ENCODE peak calls at places on chromosomes 6 and 20, in six cellular contexts. One of them, this sample, is unnamed.

GRCh38 chr6:31478186-31478950 is 19.6 kb upstream of the MICB start:
- DNase-seq in GM10248: no peak
- DNase-seq in type B pancreatic cell: no peak
- DNase-seq in fibroblast of the aortic adventitia: no peak
- DNase-seq in progenitor cell of endocrine pancreas: no peak
- DNase-seq in fibroblast of lung: no peak
- DNase-seq in this sample: no peak

GRCh38 chr6:142518126-142518525 is 216.3 kb downstream of the ADGRG6 start:
- DNase-seq in GM10248: no peak
- DNase-seq in type B pancreatic cell: no peak
- DNase-seq in fibroblast of the aortic adventitia: no peak
- DNase-seq in progenitor cell of endocrine pancreas: no peak
- DNase-seq in fibroblast of lung: no peak
- DNase-seq in this sample: no peak

GRCh38 chr6:142015011-142015410 is 117.7 kb upstream of the GJE1 start:
- DNase-seq in GM10248: no peak
- DNase-seq in type B pancreatic cell: no peak
- DNase-seq in fibroblast of the aortic adventitia: no peak
- DNase-seq in progenitor cell of endocrine pancreas: no peak
- DNase-seq in fibroblast of lung: no peak
- DNase-seq in this sample: no peak

GRCh38 chr6:31352497-31353368 is 4.2 kb downstream of the HLA-B start:
- DNase-seq in GM10248: no peak
- DNase-seq in type B pancreatic cell: no peak
- DNase-seq in fibroblast of the aortic adventitia: no peak
- DNase-seq in progenitor cell of endocrine pancreas: no peak
- DNase-seq in fibroblast of lung: no peak
- DNase-seq in this sample: no peak

GRCh38 chr6:131172237-131172636 is 37.0 kb downstream of the AKAP7 start:
- DNase-seq in GM10248: no peak
- DNase-seq in type B pancreatic cell: no peak
- DNase-seq in fibroblast of the aortic adventitia: peak
- DNase-seq in progenitor cell of endocrine pancreas: no peak
- DNase-seq in fibroblast of lung: no peak
- DNase-seq in this sample: no peak

GRCh38 chr6:42200035-42200434 is 5.3 kb upstream of the GUCA1B start:
- DNase-seq in GM10248: no peak
- DNase-seq in type B pancreatic cell: no peak
- DNase-seq in fibroblast of the aortic adventitia: peak
- DNase-seq in progenitor cell of endocrine pancreas: no peak
- DNase-seq in fibroblast of lung: peak
- DNase-seq in this sample: no peak

GRCh38 chr6:131638013-131638412 is 911 bp downstream of the ENPP3 start:
- DNase-seq in GM10248: no peak
- DNase-seq in type B pancreatic cell: no peak
- DNase-seq in fibroblast of the aortic adventitia: no peak
- DNase-seq in progenitor cell of endocrine pancreas: no peak
- DNase-seq in fibroblast of lung: no peak
- DNase-seq in this sample: no peak

GRCh38 chr20:62501801-62502495 is 26.2 kb upstream of the GATA5 start:
- DNase-seq in GM10248: peak
- DNase-seq in type B pancreatic cell: no peak
- DNase-seq in fibroblast of the aortic adventitia: peak
- DNase-seq in progenitor cell of endocrine pancreas: no peak
- DNase-seq in fibroblast of lung: peak
- DNase-seq in this sample: peak

GRCh38 chr6:73985891-73986290 is 289.9 kb downstream of the CD109 start:
- DNase-seq in GM10248: no peak
- DNase-seq in type B pancreatic cell: no peak
- DNase-seq in fibroblast of the aortic adventitia: peak
- DNase-seq in progenitor cell of endocrine pancreas: no peak
- DNase-seq in fibroblast of lung: peak
- DNase-seq in this sample: no peak

GRCh38 chr6:145247677-145248419 is 487.5 kb downstream of the EPM2A start:
- DNase-seq in GM10248: no peak
- DNase-seq in type B pancreatic cell: no peak
- DNase-seq in fibroblast of the aortic adventitia: peak
- DNase-seq in progenitor cell of endocrine pancreas: no peak
- DNase-seq in fibroblast of lung: peak
- DNase-seq in this sample: no peak

GRCh38 chr6:8065519-8065911 is 1.3 kb upstream of the BLOC1S5 start:
- DNase-seq in GM10248: peak
- DNase-seq in type B pancreatic cell: no peak
- DNase-seq in fibroblast of the aortic adventitia: no peak
- DNase-seq in progenitor cell of endocrine pancreas: no peak
- DNase-seq in fibroblast of lung: no peak
- DNase-seq in this sample: peak

GRCh38 chr20:21167261-21167660 is 41.4 kb downstream of the KIZ start:
- DNase-seq in GM10248: no peak
- DNase-seq in type B pancreatic cell: no peak
- DNase-seq in fibroblast of the aortic adventitia: no peak
- DNase-seq in progenitor cell of endocrine pancreas: no peak
- DNase-seq in fibroblast of lung: no peak
- DNase-seq in this sample: no peak

GRCh38 chr20:15475483-15475882 is 1097.8 kb downstream of the KIF16B start:
- DNase-seq in GM10248: no peak
- DNase-seq in type B pancreatic cell: no peak
- DNase-seq in fibroblast of the aortic adventitia: no peak
- DNase-seq in progenitor cell of endocrine pancreas: no peak
- DNase-seq in fibroblast of lung: no peak
- DNase-seq in this sample: no peak

GRCh38 chr6:106084973-106085686 is 1.0 kb upstream of the PRDM1 start:
- DNase-seq in GM10248: no peak
- DNase-seq in type B pancreatic cell: no peak
- DNase-seq in fibroblast of the aortic adventitia: no peak
- DNase-seq in progenitor cell of endocrine pancreas: no peak
- DNase-seq in fibroblast of lung: peak
- DNase-seq in this sample: no peak

GRCh38 chr6:55069132-55069781 is 105.1 kb upstream of the HCRTR2 start:
- DNase-seq in GM10248: no peak
- DNase-seq in type B pancreatic cell: no peak
- DNase-seq in fibroblast of the aortic adventitia: peak
- DNase-seq in progenitor cell of endocrine pancreas: no peak
- DNase-seq in fibroblast of lung: peak
- DNase-seq in this sample: no peak

GRCh38 chr20:43583982-43584432 is 6.7 kb upstream of the IFT52 start:
- DNase-seq in GM10248: no peak
- DNase-seq in type B pancreatic cell: no peak
- DNase-seq in fibroblast of the aortic adventitia: peak
- DNase-seq in progenitor cell of endocrine pancreas: no peak
- DNase-seq in fibroblast of lung: peak
- DNase-seq in this sample: no peak

GRCh38 chr6:137980777-137981176 is 113.7 kb downstream of the TNFAIP3 start:
- DNase-seq in GM10248: no peak
- DNase-seq in type B pancreatic cell: no peak
- DNase-seq in fibroblast of the aortic adventitia: no peak
- DNase-seq in progenitor cell of endocrine pancreas: no peak
- DNase-seq in fibroblast of lung: no peak
- DNase-seq in this sample: no peak

GRCh38 chr6:136647363-136647763 is 97.1 kb upstream of the MAP7 start:
- DNase-seq in GM10248: peak
- DNase-seq in type B pancreatic cell: no peak
- DNase-seq in fibroblast of the aortic adventitia: peak
- DNase-seq in progenitor cell of endocrine pancreas: no peak
- DNase-seq in fibroblast of lung: peak
- DNase-seq in this sample: peak

GRCh38 chr6:2579241-2579761 is 171.4 kb downstream of the MYLK4 start:
- DNase-seq in GM10248: no peak
- DNase-seq in type B pancreatic cell: peak
- DNase-seq in fibroblast of the aortic adventitia: peak
- DNase-seq in progenitor cell of endocrine pancreas: no peak
- DNase-seq in fibroblast of lung: peak
- DNase-seq in this sample: no peak

GRCh38 chr20:41029150-41029872 is 689 bp downstream of the TOP1 start:
- DNase-seq in GM10248: peak
- DNase-seq in type B pancreatic cell: peak
- DNase-seq in fibroblast of the aortic adventitia: peak
- DNase-seq in progenitor cell of endocrine pancreas: no peak
- DNase-seq in fibroblast of lung: no peak
- DNase-seq in this sample: peak

GRCh38 chr6:129932321-129932720 is 71.2 kb upstream of the TMEM244 start:
- DNase-seq in GM10248: no peak
- DNase-seq in type B pancreatic cell: no peak
- DNase-seq in fibroblast of the aortic adventitia: no peak
- DNase-seq in progenitor cell of endocrine pancreas: no peak
- DNase-seq in fibroblast of lung: no peak
- DNase-seq in this sample: no peak

GRCh38 chr6:106512048-106512957 is 117.0 kb downstream of the RTN4IP1 start:
- DNase-seq in GM10248: peak
- DNase-seq in type B pancreatic cell: no peak
- DNase-seq in fibroblast of the aortic adventitia: peak
- DNase-seq in progenitor cell of endocrine pancreas: peak
- DNase-seq in fibroblast of lung: peak
- DNase-seq in this sample: peak

GRCh38 chr6:79949235-79949634 is 1.9 kb upstream of the ELOVL4 start:
- DNase-seq in GM10248: peak
- DNase-seq in type B pancreatic cell: no peak
- DNase-seq in fibroblast of the aortic adventitia: peak
- DNase-seq in progenitor cell of endocrine pancreas: peak
- DNase-seq in fibroblast of lung: peak
- DNase-seq in this sample: peak

GRCh38 chr6:109292420-109292819 is 89.8 kb downstream of the CD164 start:
- DNase-seq in GM10248: no peak
- DNase-seq in type B pancreatic cell: no peak
- DNase-seq in fibroblast of the aortic adventitia: no peak
- DNase-seq in progenitor cell of endocrine pancreas: no peak
- DNase-seq in fibroblast of lung: no peak
- DNase-seq in this sample: no peak

GRCh38 chr20:37007898-37008649 is 56.6 kb upstream of the SAMHD1 start:
- DNase-seq in GM10248: peak
- DNase-seq in type B pancreatic cell: no peak
- DNase-seq in fibroblast of the aortic adventitia: peak
- DNase-seq in progenitor cell of endocrine pancreas: no peak
- DNase-seq in fibroblast of lung: peak
- DNase-seq in this sample: peak
- TF ChIP-seq CTCF in GM10248: peak
- TF ChIP-seq CTCF in type B pancreatic cell: no peak
- TF ChIP-seq CTCF in fibroblast of the aortic adventitia: peak
- TF ChIP-seq CTCF in progenitor cell of endocrine pancreas: no peak
- TF ChIP-seq CTCF in fibroblast of lung: no peak
- TF ChIP-seq CTCF in this sample: no peak

GRCh38 chr6:162118706-162119105 is 608.9 kb downstream of the PRKN start:
- DNase-seq in GM10248: no peak
- DNase-seq in type B pancreatic cell: no peak
- DNase-seq in fibroblast of the aortic adventitia: no peak
- DNase-seq in progenitor cell of endocrine pancreas: no peak
- DNase-seq in fibroblast of lung: no peak
- DNase-seq in this sample: no peak

GRCh38 chr6:162123797-162124196 is 603.8 kb downstream of the PRKN start:
- DNase-seq in GM10248: no peak
- DNase-seq in type B pancreatic cell: no peak
- DNase-seq in fibroblast of the aortic adventitia: no peak
- DNase-seq in progenitor cell of endocrine pancreas: no peak
- DNase-seq in fibroblast of lung: peak
- DNase-seq in this sample: no peak

GRCh38 chr6:162124710-162125435 is 602.7 kb downstream of the PRKN start:
- DNase-seq in GM10248: no peak
- DNase-seq in type B pancreatic cell: no peak
- DNase-seq in fibroblast of the aortic adventitia: no peak
- DNase-seq in progenitor cell of endocrine pancreas: no peak
- DNase-seq in fibroblast of lung: no peak
- DNase-seq in this sample: no peak

GRCh38 chr6:162119349-162119748 is 608.2 kb downstream of the PRKN start:
- DNase-seq in GM10248: no peak
- DNase-seq in type B pancreatic cell: no peak
- DNase-seq in fibroblast of the aortic adventitia: no peak
- DNase-seq in progenitor cell of endocrine pancreas: no peak
- DNase-seq in fibroblast of lung: peak
- DNase-seq in this sample: no peak
- TF ChIP-seq CTCF in GM10248: no peak
- TF ChIP-seq CTCF in type B pancreatic cell: no peak
- TF ChIP-seq CTCF in fibroblast of the aortic adventitia: no peak
- TF ChIP-seq CTCF in progenitor cell of endocrine pancreas: no peak
- TF ChIP-seq CTCF in fibroblast of lung: no peak
- TF ChIP-seq CTCF in this sample: no peak

GRCh38 chr6:33813960-33814662 is 10.3 kb upstream of the MLN start:
- DNase-seq in GM10248: no peak
- DNase-seq in type B pancreatic cell: no peak
- DNase-seq in fibroblast of the aortic adventitia: no peak
- DNase-seq in progenitor cell of endocrine pancreas: no peak
- DNase-seq in fibroblast of lung: no peak
- DNase-seq in this sample: no peak

GRCh38 chr6:33814663-33814985 is 10.8 kb upstream of the MLN start:
- DNase-seq in GM10248: no peak
- DNase-seq in type B pancreatic cell: no peak
- DNase-seq in fibroblast of the aortic adventitia: no peak
- DNase-seq in progenitor cell of endocrine pancreas: no peak
- DNase-seq in fibroblast of lung: no peak
- DNase-seq in this sample: no peak

GRCh38 chr6:33809619-33810018 is 5.8 kb upstream of the MLN start:
- DNase-seq in GM10248: no peak
- DNase-seq in type B pancreatic cell: no peak
- DNase-seq in fibroblast of the aortic adventitia: no peak
- DNase-seq in progenitor cell of endocrine pancreas: no peak
- DNase-seq in fibroblast of lung: no peak
- DNase-seq in this sample: no peak

GRCh38 chr6:33813246-33813904 is 9.6 kb upstream of the MLN start:
- DNase-seq in GM10248: no peak
- DNase-seq in type B pancreatic cell: no peak
- DNase-seq in fibroblast of the aortic adventitia: no peak
- DNase-seq in progenitor cell of endocrine pancreas: no peak
- DNase-seq in fibroblast of lung: no peak
- DNase-seq in this sample: no peak

DNA sequence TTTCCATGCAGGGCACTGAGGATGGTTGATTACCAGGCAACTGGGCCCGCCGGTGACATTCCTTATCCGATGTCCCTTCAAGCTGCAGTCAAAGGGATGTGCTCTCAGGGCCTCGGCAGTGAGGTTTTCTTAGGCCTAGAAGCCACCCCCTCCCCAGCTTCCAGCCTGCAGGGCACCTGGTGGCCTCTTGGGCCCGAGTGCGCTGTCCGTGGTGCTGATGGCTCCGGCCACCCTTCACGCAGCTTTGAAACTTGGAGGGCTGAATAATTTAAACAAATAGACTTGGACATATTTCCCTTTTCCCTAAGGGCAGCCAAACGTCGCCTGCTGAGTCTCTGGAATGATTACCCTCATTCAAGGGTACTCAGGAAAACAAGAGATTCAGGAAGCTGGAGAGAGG is 8.9 kb upstream of the MLN start:
- DNase-seq in GM10248: peak
- DNase-seq in type B pancreatic cell: peak
- DNase-seq in fibroblast of the aortic adventitia: peak
- DNase-seq in progenitor cell of endocrine pancreas: peak
- DNase-seq in fibroblast of lung: peak
- DNase-seq in this sample: peak
- TF ChIP-seq CTCF in GM10248: no peak
- TF ChIP-seq CTCF in type B pancreatic cell: peak
- TF ChIP-seq CTCF in fibroblast of the aortic adventitia: peak
- TF ChIP-seq CTCF in progenitor cell of endocrine pancreas: peak
- TF ChIP-seq CTCF in fibroblast of lung: peak
- TF ChIP-seq CTCF in this sample: no peak

GRCh38 chr20:39312107-39312506 is 350.0 kb downstream of the DHX35 start:
- DNase-seq in GM10248: no peak
- DNase-seq in type B pancreatic cell: no peak
- DNase-seq in fibroblast of the aortic adventitia: no peak
- DNase-seq in progenitor cell of endocrine pancreas: no peak
- DNase-seq in fibroblast of lung: no peak
- DNase-seq in this sample: no peak
- TF ChIP-seq CTCF in GM10248: no peak
- TF ChIP-seq CTCF in type B pancreatic cell: no peak
- TF ChIP-seq CTCF in fibroblast of the aortic adventitia: no peak
- TF ChIP-seq CTCF in progenitor cell of endocrine pancreas: no peak
- TF ChIP-seq CTCF in fibroblast of lung: no peak
- TF ChIP-seq CTCF in this sample: no peak

This sample was measured in GM13976.